ENCODE peak calls at places on chromosomes 13 and 19, in five cellular contexts. Z is AG10803, S is neural crest cell, I is choroid plexus epithelial cell, E is progenitor cell of endocrine pancreas. W is an unnamed sample.

GRCh38 chr13:76523740-76524382 is 362.3 kb downstream of the KCTD12 start:
- DNase-seq in Z (no peak), S (no peak), I (peak; percentile 36), E (no peak), W (no peak)

GRCh38 chr13:49304763-49305695 is 57.3 kb downstream of the CDADC1 start:
- DNase-seq in Z (no peak), S (no peak), I (no peak), E (no peak), W (no peak)

GRCh38 chr13:50509771-50510441 is 333.6 kb downstream of the DLEU7 start:
- DNase-seq in Z (peak; percentile 36), S (no peak), I (no peak), E (no peak), W (no peak)

GRCh38 chr13:111177803-111178389 is 62.8 kb downstream of the ARHGEF7 start:
- DNase-seq in Z (peak; percentile 48), S (no peak), I (peak; percentile 88), E (no peak), W (peak; percentile 37)

GRCh38 chr19:4009990-4010807 is 2.7 kb downstream of the PIAS4 start:
- DNase-seq in Z (peak; percentile 15), S (no peak), I (peak; percentile 53), E (no peak), W (no peak)

GRCh38 chr19:480016-480855 is 16.1 kb upstream of the MADCAM1 start:
- DNase-seq in Z (peak; percentile 53), S (peak; percentile 86), I (peak; percentile 65), E (peak; percentile 55), W (no peak)

GRCh38 chr13:88281846-88282245 is 610.7 kb downstream of the SLITRK5 start:
- DNase-seq in Z (no peak), S (no peak), I (no peak), E (no peak), W (no peak)

GRCh38 chr19:53849237-53849676 is 18.4 kb upstream of the MYADM start:
- DNase-seq in Z (peak; percentile 92), S (no peak), I (peak; percentile 72), E (no peak), W (no peak)

GRCh38 chr19:11633223-11633622 is 35.9 kb downstream of the ZNF627 start:
- DNase-seq in Z (no peak), S (no peak), I (no peak), E (no peak), W (no peak)

GRCh38 chr19:55080121-55080914 is 4.6 kb downstream of the EPS8L1 start:
- DNase-seq in Z (peak; percentile 58), S (peak; percentile 62), I (peak; percentile 67), E (no peak), W (peak; percentile 64)

GRCh38 chr19:47227347-47228167 is 3.4 kb downstream of the BBC3 start:
- DNase-seq in Z (peak; percentile 97), S (peak; percentile 93), I (peak; percentile 96), E (peak; percentile 59), W (peak; percentile 96)

GRCh38 chr13:50643055-50643454 is 200.4 kb downstream of the DLEU7 start:
- DNase-seq in Z (no peak), S (no peak), I (no peak), E (no peak), W (no peak)

GRCh38 chr13:41159174-41159573 is 26.6 kb upstream of the KBTBD6 start:
- DNase-seq in Z (no peak), S (no peak), I (no peak), E (no peak), W (no peak)

GRCh38 chr13:47019977-47020376 is 123.1 kb upstream of the HTR2A start:
- DNase-seq in Z (no peak), S (no peak), I (no peak), E (no peak), W (no peak)

GRCh38 chr19:6058411-6059201 is 51.7 kb downstream of the RFX2 start:
- DNase-seq in Z (no peak), S (no peak), I (no peak), E (no peak), W (no peak)

GRCh38 chr13:109744512-109745051 is 41.8 kb downstream of the IRS2 start:
- DNase-seq in Z (no peak), S (no peak), I (peak; percentile 97), E (no peak), W (peak; percentile 72)

GRCh38 chr13:107203146-107203847 is 635.4 kb upstream of the ARGLU1 start:
- DNase-seq in Z (peak; percentile 1), S (peak; percentile 27), I (peak; percentile 39), E (no peak), W (peak; percentile 30)